ENCODE peak calls at places on chromosomes 5 and 9, in nine cellular contexts. One of them, this sample, is unnamed.
A peak's percentile ranks its signal among the peaks of the same experiment; 100 is the strongest.

GRCh38 chr5:71865665-71866320 is 146.7 kb downstream of the CARTPT start:
- DNase-seq in stimulated activated CD8-positive, alpha-beta memory T cell treated with anti-CD3 and anti-CD28 coated beads, Interleukin-15, amount 100 ng/mL, for 1 hour: no peak
- DNase-seq in NCI-H187 treated with DMSO at 0.1 percent for 48 hours: no peak
- DNase-seq in nucleus accumbens: no peak
- DNase-seq in amygdala: no peak
- DNase-seq in CD8-positive, alpha-beta T cell: no peak
- DNase-seq in COR-L47: no peak
- DNase-seq in AG10803: no peak
- DNase-seq in fibroblast of mammary gland: no peak
- DNase-seq in this sample: no peak

GRCh38 chr5:67021031-67021430 is 175.6 kb downstream of the CD180 start:
- DNase-seq in stimulated activated CD8-positive, alpha-beta memory T cell treated with anti-CD3 and anti-CD28 coated beads, Interleukin-15, amount 100 ng/mL, for 1 hour: no peak
- DNase-seq in fibroblast of mammary gland: no peak
- DNase-seq in NCI-H187 treated with DMSO at 0.1 percent for 48 hours: no peak
- DNase-seq in CD8-positive, alpha-beta T cell: no peak
- DNase-seq in AG10803: no peak
- DNase-seq in COR-L47: no peak
- DNase-seq in amygdala: no peak
- DNase-seq in nucleus accumbens: no peak
- DNase-seq in this sample: no peak

GRCh38 chr9:134296301-134297081 is 29.8 kb upstream of the RXRA start:
- DNase-seq in COR-L47: no peak
- DNase-seq in amygdala: no peak
- DNase-seq in fibroblast of mammary gland: no peak
- DNase-seq in stimulated activated CD8-positive, alpha-beta memory T cell treated with anti-CD3 and anti-CD28 coated beads, Interleukin-15, amount 100 ng/mL, for 1 hour: no peak
- DNase-seq in CD8-positive, alpha-beta T cell: no peak
- DNase-seq in NCI-H187 treated with DMSO at 0.1 percent for 48 hours: no peak
- DNase-seq in AG10803: no peak
- DNase-seq in nucleus accumbens: no peak
- DNase-seq in this sample: no peak

GRCh38 chr9:106588601-106589000 is 274.4 kb upstream of the ZNF462 start:
- DNase-seq in CD8-positive, alpha-beta T cell: no peak
- DNase-seq in stimulated activated CD8-positive, alpha-beta memory T cell treated with anti-CD3 and anti-CD28 coated beads, Interleukin-15, amount 100 ng/mL, for 1 hour: no peak
- DNase-seq in fibroblast of mammary gland: peak; percentile 7
- DNase-seq in nucleus accumbens: no peak
- DNase-seq in amygdala: no peak
- DNase-seq in NCI-H187 treated with DMSO at 0.1 percent for 48 hours: no peak
- DNase-seq in COR-L47: no peak
- DNase-seq in AG10803: peak; percentile 32
- DNase-seq in this sample: no peak

GRCh38 chr5:146378981-146379380 is 40.3 kb downstream of the POU4F3 start:
- DNase-seq in COR-L47: no peak
- DNase-seq in nucleus accumbens: no peak
- DNase-seq in AG10803: no peak
- DNase-seq in amygdala: no peak
- DNase-seq in fibroblast of mammary gland: no peak
- DNase-seq in NCI-H187 treated with DMSO at 0.1 percent for 48 hours: no peak
- DNase-seq in CD8-positive, alpha-beta T cell: no peak
- DNase-seq in stimulated activated CD8-positive, alpha-beta memory T cell treated with anti-CD3 and anti-CD28 coated beads, Interleukin-15, amount 100 ng/mL, for 1 hour: no peak
- DNase-seq in this sample: no peak

GRCh38 chr9:23120630-23121029 is 674.0 kb downstream of the DMRTA1 start:
- DNase-seq in COR-L47: no peak
- DNase-seq in fibroblast of mammary gland: no peak
- DNase-seq in stimulated activated CD8-positive, alpha-beta memory T cell treated with anti-CD3 and anti-CD28 coated beads, Interleukin-15, amount 100 ng/mL, for 1 hour: no peak
- DNase-seq in AG10803: no peak
- DNase-seq in NCI-H187 treated with DMSO at 0.1 percent for 48 hours: no peak
- DNase-seq in nucleus accumbens: no peak
- DNase-seq in CD8-positive, alpha-beta T cell: no peak
- DNase-seq in amygdala: no peak
- DNase-seq in this sample: no peak

GRCh38 chr5:97406950-97407676 is 224.1 kb upstream of the RIOK2 start:
- DNase-seq in stimulated activated CD8-positive, alpha-beta memory T cell treated with anti-CD3 and anti-CD28 coated beads, Interleukin-15, amount 100 ng/mL, for 1 hour: no peak
- DNase-seq in nucleus accumbens: no peak
- DNase-seq in NCI-H187 treated with DMSO at 0.1 percent for 48 hours: no peak
- DNase-seq in AG10803: no peak
- DNase-seq in COR-L47: no peak
- DNase-seq in amygdala: no peak
- DNase-seq in fibroblast of mammary gland: no peak
- DNase-seq in CD8-positive, alpha-beta T cell: no peak
- DNase-seq in this sample: peak; percentile 59

GRCh38 chr9:127452481-127453092 is 1.3 kb downstream of the LRSAM1 start:
- DNase-seq in CD8-positive, alpha-beta T cell: no peak
- DNase-seq in nucleus accumbens: no peak
- DNase-seq in stimulated activated CD8-positive, alpha-beta memory T cell treated with anti-CD3 and anti-CD28 coated beads, Interleukin-15, amount 100 ng/mL, for 1 hour: no peak
- DNase-seq in AG10803: peak; percentile 35
- DNase-seq in amygdala: no peak
- DNase-seq in fibroblast of mammary gland: no peak
- DNase-seq in COR-L47: no peak
- DNase-seq in NCI-H187 treated with DMSO at 0.1 percent for 48 hours: no peak
- DNase-seq in this sample: peak; percentile 94

GRCh38 chr9:93301911-93302525 is 118.1 kb downstream of the WNK2 start:
- DNase-seq in COR-L47: no peak
- DNase-seq in fibroblast of mammary gland: no peak
- DNase-seq in amygdala: no peak
- DNase-seq in nucleus accumbens: no peak
- DNase-seq in stimulated activated CD8-positive, alpha-beta memory T cell treated with anti-CD3 and anti-CD28 coated beads, Interleukin-15, amount 100 ng/mL, for 1 hour: no peak
- DNase-seq in CD8-positive, alpha-beta T cell: no peak
- DNase-seq in AG10803: no peak
- DNase-seq in NCI-H187 treated with DMSO at 0.1 percent for 48 hours: no peak
- DNase-seq in this sample: peak; percentile 60

GRCh38 chr5:154368041-154368800 is 77.6 kb upstream of the SAP30L start:
- DNase-seq in nucleus accumbens: no peak
- DNase-seq in NCI-H187 treated with DMSO at 0.1 percent for 48 hours: no peak
- DNase-seq in stimulated activated CD8-positive, alpha-beta memory T cell treated with anti-CD3 and anti-CD28 coated beads, Interleukin-15, amount 100 ng/mL, for 1 hour: no peak
- DNase-seq in AG10803: peak; percentile 96
- DNase-seq in amygdala: no peak
- DNase-seq in fibroblast of mammary gland: peak; percentile 95
- DNase-seq in COR-L47: no peak
- DNase-seq in CD8-positive, alpha-beta T cell: no peak
- DNase-seq in this sample: peak; percentile 70

GRCh38 chr5:84393969-84394368 is 9.3 kb upstream of the EDIL3 start:
- DNase-seq in stimulated activated CD8-positive, alpha-beta memory T cell treated with anti-CD3 and anti-CD28 coated beads, Interleukin-15, amount 100 ng/mL, for 1 hour: no peak
- DNase-seq in fibroblast of mammary gland: peak; percentile 84
- DNase-seq in COR-L47: no peak
- DNase-seq in AG10803: peak; percentile 42
- DNase-seq in NCI-H187 treated with DMSO at 0.1 percent for 48 hours: no peak
- DNase-seq in CD8-positive, alpha-beta T cell: no peak
- DNase-seq in amygdala: no peak
- DNase-seq in nucleus accumbens: no peak
- DNase-seq in this sample: no peak